ENCODE peak calls at places on chromosomes 7 and 10, in four cellular contexts. P is SK-N-SH, R is brain microvascular endothelial cell, H is DMS53. M is an unnamed sample.

GRCh38 chr10:76546411-76546810 is 1091.2 kb downstream of the KCNMA1 start:
- DNase-seq in P (no peak), R (no peak), H (peak), M (no peak)

GRCh38 chr7:155169498-155170065 is 99.5 kb downstream of the HTR5A start:
- DNase-seq in P (no peak), R (no peak), H (no peak), M (no peak)

GRCh38 chr7:907158-907980 is 31.0 kb downstream of the GET4 start:
- DNase-seq in P (no peak), R (no peak), H (peak), M (no peak)

GRCh38 chr7:139567647-139568345 is 44.3 kb downstream of the CLEC2L start:
- DNase-seq in P (no peak), R (no peak), H (no peak), M (no peak)

GRCh38 chr7:44145419-44145968 is 4.4 kb upstream of the MYL7 start:
- DNase-seq in P (peak), R (no peak), H (no peak), M (no peak)

GRCh38 chr7:16846611-16847165 is 35.1 kb downstream of the AGR3 start:
- DNase-seq in P (no peak), R (no peak), H (peak), M (no peak)

GRCh38 chr7:116953372-116953726 is at the start of gene ST7:
- DNase-seq in P (peak), R (peak), H (peak), M (no peak)

GRCh38 chr10:91820144-91820543 is 21.9 kb downstream of the TNKS2 start:
- DNase-seq in P (no peak), R (peak), H (no peak), M (no peak)

GRCh38 chr7:82839063-82839462 is 323.6 kb downstream of the PCLO start:
- DNase-seq in P (no peak), R (no peak), H (no peak), M (no peak)

GRCh38 chr10:98415710-98416077 is 712 bp upstream of the PYROXD2 start:
- DNase-seq in P (peak), R (no peak), H (no peak), M (no peak)

GRCh38 chr7:137564677-137565076 is 221.1 kb upstream of the PTN start:
- DNase-seq in P (no peak), R (no peak), H (no peak), M (no peak)

GRCh38 chr7:13948019-13948781 is 41.3 kb downstream of the ETV1 start:
- DNase-seq in P (no peak), R (no peak), H (no peak), M (no peak)

GRCh38 chr7:46972205-46972604 is 609.7 kb downstream of the TNS3 start:
- DNase-seq in P (no peak), R (peak), H (peak), M (no peak)

M was measured in GM12878.